ENCODE peak calls at places on chromosomes 12 and 14, in seven cellular contexts. K, J, B, T, Q, W and M are unnamed samples.
A peak's percentile ranks its signal among the peaks of the same experiment; 100 is the strongest.

GRCh38 chr14:60884134-60884533 is 96.7 kb downstream of the TRMT5 start:
- DNase-seq in K (no peak), J (no peak), B (no peak), T (no peak), Q (no peak), W (no peak), M (no peak)

GRCh38 chr12:15592934-15593333 is 196.3 kb downstream of the EPS8 start:
- DNase-seq in K (no peak), J (no peak), B (no peak), T (no peak), Q (no peak), W (no peak), M (no peak)

GRCh38 chr14:73153272-73153671 is 17.0 kb downstream of the PSEN1 start:
- DNase-seq in K (no peak), J (no peak), B (no peak), T (no peak), Q (no peak), W (peak; percentile 69), M (no peak)

GRCh38 chr14:23470947-23471346 is 1.4 kb downstream of the NGDN start:
- DNase-seq in K (no peak), J (no peak), B (no peak), T (no peak), Q (no peak), W (no peak), M (no peak)

GRCh38 chr12:15206338-15206737 is 14.9 kb downstream of the RERG start:
- DNase-seq in K (no peak), J (no peak), B (no peak), T (no peak), Q (no peak), W (no peak), M (no peak)

GRCh38 chr12:45572114-45572513 is 157.4 kb upstream of the ARID2 start:
- DNase-seq in K (no peak), J (no peak), B (no peak), T (no peak), Q (no peak), W (no peak), M (peak; percentile 22)

GRCh38 chr14:104982548-104983230 is 2.9 kb upstream of the CLBA1 start:
- DNase-seq in K (no peak), J (peak; percentile 61), B (no peak), T (no peak), Q (no peak), W (no peak), M (no peak)

GRCh38 chr12:90574676-90575075 is 380.3 kb downstream of the CCER1 start:
- DNase-seq in K (peak; percentile 42), J (no peak), B (no peak), T (no peak), Q (no peak), W (no peak), M (no peak)

GRCh38 chr14:47191693-47192092 is 483.7 kb downstream of the MDGA2 start:
- DNase-seq in K (no peak), J (no peak), B (no peak), T (no peak), Q (no peak), W (no peak), M (no peak)

GRCh38 chr12:131090254-131091210 is 136.8 kb downstream of the ADGRD1 start:
- DNase-seq in K (no peak), J (peak; percentile 19), B (peak; percentile 3), T (no peak), Q (no peak), W (no peak), M (no peak)

GRCh38 chr12:3233813-3234212 is 156.6 kb downstream of the TSPAN9 start:
- DNase-seq in K (no peak), J (no peak), B (no peak), T (no peak), Q (no peak), W (no peak), M (no peak)

DNA sequence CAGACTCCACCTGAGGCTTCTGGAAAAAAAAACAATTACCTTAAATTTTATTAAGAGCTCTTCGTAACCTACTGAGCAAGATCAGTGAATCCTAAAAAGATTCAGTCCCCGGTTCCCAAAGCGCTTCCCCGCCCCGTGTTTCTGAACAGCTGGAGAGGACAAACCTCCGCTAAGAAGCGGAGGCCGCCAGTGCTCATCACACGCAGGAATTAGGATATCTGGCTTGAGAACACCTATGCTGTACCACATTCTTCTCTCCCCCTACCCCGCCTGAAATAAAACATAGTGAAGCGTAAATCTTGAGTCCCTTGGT is 806 bp upstream of the WDR20 start:
- DNase-seq in K (peak; percentile 34), J (no peak), B (no peak), T (no peak), Q (no peak), W (no peak), M (no peak)
- H3K27ac ChIP-seq in K (peak overlapping the region; percentile 52), J (peak overlapping the region; percentile 85), B (peak overlapping the region; percentile 75), T (no peak overlapping the region), Q (peak overlapping the region; percentile 87), W (no peak overlapping the region), M (peak overlapping the region; percentile 67)

GRCh38 chr14:45907782-45908181 is 654.8 kb upstream of the MIS18BP1 start:
- DNase-seq in K (no peak), J (no peak), B (no peak), T (no peak), Q (no peak), W (no peak), M (no peak)
- H3K27ac ChIP-seq in K (no peak overlapping the region), J (no peak overlapping the region), B (no peak overlapping the region), T (no peak overlapping the region), Q (no peak overlapping the region), W (no peak overlapping the region), M (no peak overlapping the region)

GRCh38 chr12:121577443-121578180 is 3.2 kb downstream of the KDM2B start:
- DNase-seq in K (no peak), J (no peak), B (no peak), T (no peak), Q (no peak), W (no peak), M (no peak)
- H3K27ac ChIP-seq in K (peak overlapping the region; percentile 88), J (peak overlapping the region; percentile 88), B (peak overlapping the region; percentile 80), T (no peak overlapping the region), Q (peak overlapping the region; percentile 87), W (peak overlapping the region; percentile 96), M (peak overlapping the region; percentile 94)

DNA sequence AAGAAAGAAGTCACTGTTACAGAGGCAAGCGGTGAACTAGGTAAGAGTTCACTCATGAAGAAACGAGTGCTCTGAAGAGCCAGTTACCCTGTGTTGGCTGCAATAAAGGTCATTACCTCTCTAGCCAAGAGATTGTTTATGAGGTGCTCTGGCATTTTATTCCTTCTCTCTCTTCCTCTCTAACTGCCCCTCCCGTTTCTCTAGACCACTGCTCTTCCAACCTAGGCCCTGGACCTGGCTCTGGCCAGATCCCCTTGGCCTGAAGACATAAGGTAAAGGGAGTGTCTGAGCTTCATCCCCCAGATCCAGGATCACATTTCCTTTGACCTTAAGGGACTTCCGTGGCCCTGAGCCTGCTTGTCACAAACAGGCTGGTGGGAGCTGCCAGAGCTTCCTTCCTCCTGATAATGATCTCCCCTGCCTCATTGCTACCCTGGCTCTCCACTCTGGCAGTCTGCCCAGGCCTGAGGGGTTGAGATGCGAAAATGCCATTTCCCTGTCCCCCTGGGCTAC is 2.0 kb downstream of the RNASE7 start:
- DNase-seq in K (no peak), J (no peak), B (no peak), T (peak; percentile 54), Q (peak; percentile 27), W (no peak), M (no peak)
- H3K27ac ChIP-seq in K (no peak overlapping the region), J (no peak overlapping the region), B (no peak overlapping the region), T (no peak overlapping the region), Q (peak overlapping the region; percentile 77), W (no peak overlapping the region), M (peak overlapping the region; percentile 94)

GRCh38 chr12:51013441-51013840 is 12.7 kb downstream of the SLC11A2 start:
- DNase-seq in K (no peak), J (no peak), B (no peak), T (no peak), Q (no peak), W (no peak), M (no peak)

GRCh38 chr12:51008329-51008728 is 17.9 kb downstream of the SLC11A2 start:
- DNase-seq in K (no peak), J (no peak), B (no peak), T (no peak), Q (no peak), W (no peak), M (no peak)

GRCh38 chr12:51011960-51012359 is 14.2 kb downstream of the SLC11A2 start:
- DNase-seq in K (no peak), J (no peak), B (no peak), T (no peak), Q (no peak), W (no peak), M (no peak)

GRCh38 chr12:51009038-51009437 is 17.1 kb downstream of the SLC11A2 start:
- DNase-seq in K (no peak), J (peak; percentile 83), B (peak; percentile 26), T (peak; percentile 63), Q (peak; percentile 66), W (no peak), M (no peak)

DNA sequence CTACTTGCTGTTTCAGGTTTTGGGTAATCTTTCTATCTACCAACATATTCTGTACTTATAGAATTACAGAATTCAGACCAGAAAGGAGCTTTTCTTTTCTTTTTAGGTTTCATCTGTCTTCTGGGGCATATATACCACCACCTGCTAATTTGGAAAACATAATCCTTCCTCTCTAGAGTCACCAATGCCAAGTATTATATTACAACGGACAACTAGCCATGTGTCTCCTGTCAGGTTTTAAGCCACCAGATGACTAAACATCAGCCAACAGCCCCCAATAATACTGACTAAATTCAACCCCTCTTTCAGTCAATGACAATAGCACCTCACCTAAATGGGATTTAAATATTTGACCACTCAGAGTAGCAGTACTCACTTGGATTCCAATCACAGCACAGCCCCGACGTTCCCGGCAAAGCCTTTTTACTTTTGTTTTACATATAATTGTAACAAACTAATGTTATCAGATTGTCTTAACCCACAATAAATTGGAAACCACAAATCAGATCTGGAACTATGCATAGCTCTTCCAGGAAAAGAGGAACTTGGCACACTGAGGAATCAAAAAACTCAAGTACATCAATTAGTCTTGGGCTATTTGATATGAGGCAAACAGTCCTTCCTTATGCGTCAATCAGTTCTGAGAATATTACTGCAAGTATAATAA is 13.5 kb downstream of the SLC11A2 start:
- DNase-seq in K (no peak), J (no peak), B (no peak), T (no peak), Q (no peak), W (no peak), M (no peak)
- H3K27ac ChIP-seq in K (no peak overlapping the region), J (no peak overlapping the region), B (no peak overlapping the region), T (no peak overlapping the region), Q (no peak overlapping the region), W (no peak overlapping the region), M (peak overlapping the region; percentile 2)

GRCh38 chr14:63644741-63645140 is 3.1 kb upstream of the WDR89 start:
- DNase-seq in K (peak; percentile 3), J (no peak), B (no peak), T (no peak), Q (no peak), W (no peak), M (no peak)
- H3K27ac ChIP-seq in K (no peak overlapping the region), J (no peak overlapping the region), B (no peak overlapping the region), T (no peak overlapping the region), Q (no peak overlapping the region), W (no peak overlapping the region), M (no peak overlapping the region)